ENCODE peak calls at places on chromosomes 5 and 9, in six cellular contexts. D, N, R, U, E and X are unnamed samples.

GRCh38 chr5:166768536-166768935 is 1522.9 kb upstream of the WWC1 start:
- DNase-seq in N (no peak), D (no peak), U (no peak), R (no peak), E (no peak), X (peak; percentile 30)

GRCh38 chr5:9774472-9775079 is 144.4 kb upstream of the TAS2R1 start:
- DNase-seq in D (peak; percentile 70), N (no peak), U (no peak), E (no peak), R (no peak), X (peak; percentile 56)

GRCh38 chr5:170481839-170482238 is 22.0 kb upstream of the KCNIP1 start:
- DNase-seq in R (no peak), E (no peak), N (no peak), D (no peak), U (no peak), X (no peak)

GRCh38 chr9:73038613-73039012 is 85.8 kb upstream of the ALDH1A1 start:
- DNase-seq in D (peak; percentile 22), R (peak; percentile 57), U (peak; percentile 41), E (peak; percentile 29), N (peak; percentile 19), X (no peak)

GRCh38 chr9:16611001-16611400 is 259.5 kb downstream of the BNC2 start:
- DNase-seq in U (no peak), E (no peak), N (no peak), D (peak; percentile 45), R (no peak), X (no peak)

GRCh38 chr5:82669720-82670119 is 391.6 kb upstream of the RPS23 start:
- DNase-seq in R (no peak), U (no peak), N (no peak), E (no peak), D (no peak), X (no peak)

GRCh38 chr5:132383261-132383660 is 13.8 kb downstream of the SLC22A5 start:
- DNase-seq in D (no peak), N (no peak), R (no peak), U (no peak), E (no peak), X (no peak)

GRCh38 chr5:124514966-124515365 is 231.5 kb downstream of the ZNF608 start:
- DNase-seq in U (no peak), D (no peak), R (no peak), E (no peak), N (no peak), X (no peak)

GRCh38 chr5:140840978-140841962 is at the start of gene PCDHA8:
- DNase-seq in N (no peak), E (no peak), D (no peak), U (no peak), R (no peak), X (no peak)

GRCh38 chr9:115170674-115171073 is 52.7 kb upstream of the TNC start:
- DNase-seq in D (no peak), U (no peak), E (no peak), N (no peak), R (no peak), X (peak; percentile 81)
- TF ChIP-seq CTCF in D (no peak), U (no peak), E (no peak), N (no peak), R (no peak), X (no peak)

DNA sequence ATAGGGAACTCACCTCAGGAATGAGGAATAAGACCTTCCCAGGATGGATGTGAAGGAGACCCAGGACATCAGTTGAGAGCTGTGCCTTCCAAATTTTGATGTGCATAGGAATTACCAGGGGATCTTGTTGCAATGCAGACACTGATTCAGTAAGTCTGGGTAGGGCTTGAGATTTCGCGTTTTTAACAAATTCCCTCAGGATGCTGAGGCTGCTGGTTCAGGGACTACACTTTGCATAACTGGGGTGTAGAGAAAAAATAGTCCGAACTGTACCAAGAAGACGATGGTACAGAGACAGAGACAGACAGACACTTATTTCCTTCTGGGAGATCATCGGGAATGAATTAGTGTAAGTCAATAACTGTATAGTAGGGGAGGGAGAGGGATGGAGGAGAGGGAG is 82.3 kb upstream of the FREM1 start:
- DNase-seq in N (no peak), U (no peak), D (no peak), E (no peak), R (no peak), X (no peak)
- H3K4me3 ChIP-seq in N (no peak overlapping the region), U (peak overlapping the region; percentile 52), D (peak overlapping the region; percentile 53), E (peak overlapping the region; percentile 55), R (peak overlapping the region; percentile 62), X (peak overlapping the region; percentile 74)

GRCh38 chr5:131384181-131384580 is 120.3 kb downstream of the CDC42SE2 start:
- DNase-seq in E (no peak), U (no peak), D (no peak), N (no peak), R (no peak), X (no peak)

GRCh38 chr5:131384616-131385214 is 120.9 kb downstream of the CDC42SE2 start:
- DNase-seq in R (no peak), U (no peak), N (no peak), D (no peak), E (no peak), X (peak; percentile 11)

GRCh38 chr5:131381792-131382191 is 117.9 kb downstream of the CDC42SE2 start:
- DNase-seq in R (no peak), D (no peak), N (no peak), U (no peak), E (no peak), X (no peak)

GRCh38 chr5:131381011-131381410 is 117.2 kb downstream of the CDC42SE2 start:
- DNase-seq in E (no peak), D (no peak), N (no peak), U (no peak), R (no peak), X (no peak)

GRCh38 chr5:131382407-131383395 is 118.8 kb downstream of the CDC42SE2 start:
- DNase-seq in N (peak; percentile 40), D (no peak), U (no peak), R (no peak), E (no peak), X (peak; percentile 75)
- TF ChIP-seq CTCF in N (peak; percentile 42), D (peak; percentile 40), U (peak; percentile 45), R (no peak), E (no peak), X (peak; percentile 83)

DNA sequence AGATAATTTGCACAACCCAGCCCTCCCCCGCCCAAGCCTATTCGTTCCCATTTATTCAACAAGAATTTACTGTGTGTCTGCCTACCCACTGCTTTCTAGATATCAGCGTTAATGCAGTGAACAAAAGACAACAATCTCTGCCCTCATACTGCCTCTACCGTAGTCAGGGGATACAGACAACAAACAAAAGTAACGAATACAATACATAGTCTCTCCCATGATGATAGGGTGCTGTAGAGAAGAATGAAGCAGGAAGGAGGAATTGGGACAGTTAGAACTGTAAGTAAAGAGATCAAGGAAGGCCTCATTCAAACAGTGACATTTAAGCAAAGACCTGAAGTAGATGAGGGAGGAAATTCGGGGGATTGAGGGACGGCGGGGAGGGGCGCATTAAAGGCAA is 1.7 kb downstream of the GFM2 start:
- DNase-seq in N (no peak), U (no peak), R (no peak), D (no peak), E (no peak), X (peak; percentile 35)
- H3K4me3 ChIP-seq in N (no peak overlapping the region), U (no peak overlapping the region), R (peak overlapping the region; percentile 86), D (peak overlapping the region; percentile 96), E (peak overlapping the region; percentile 97), X (peak overlapping the region; percentile 3)

GRCh38 chr5:116546033-116546742 is 28.4 kb downstream of the SEMA6A start:
- DNase-seq in N (peak; percentile 91), U (peak; percentile 92), D (no peak), E (no peak), R (no peak), X (peak; percentile 18)

GRCh38 chr5:116539222-116539621 is 35.4 kb downstream of the SEMA6A start:
- DNase-seq in E (no peak), D (no peak), N (no peak), R (no peak), U (no peak), X (no peak)

GRCh38 chr5:116543501-116543900 is 31.1 kb downstream of the SEMA6A start:
- DNase-seq in U (no peak), N (no peak), E (no peak), D (peak; percentile 60), R (no peak), X (peak; percentile 3)

GRCh38 chr5:116544542-116545241 is 29.9 kb downstream of the SEMA6A start:
- DNase-seq in N (peak; percentile 76), R (no peak), E (no peak), D (no peak), U (no peak), X (no peak)

GRCh38 chr5:116542619-116543018 is 32.0 kb downstream of the SEMA6A start:
- DNase-seq in E (no peak), R (no peak), D (no peak), N (peak; percentile 62), U (no peak), X (no peak)
- TF ChIP-seq CTCF in E (no peak), R (no peak), D (no peak), N (no peak), U (no peak), X (no peak)

GRCh38 chr5:80034962-80035821 is at the start of gene THBS4:
- DNase-seq in D (no peak), U (no peak), N (no peak), R (no peak), E (no peak), X (no peak)

GRCh38 chr5:80034559-80034958 is 589 bp upstream of the THBS4 start:
- DNase-seq in N (no peak), D (no peak), R (no peak), U (no peak), E (no peak), X (no peak)

GRCh38 chr5:80037366-80037765 is 2.2 kb downstream of the THBS4 start:
- DNase-seq in D (no peak), N (no peak), R (no peak), U (no peak), E (no peak), X (no peak)

GRCh38 chr5:80036621-80037020 is 1.5 kb downstream of the THBS4 start:
- DNase-seq in U (no peak), D (no peak), N (no peak), R (no peak), E (no peak), X (no peak)

GRCh38 chr5:80035839-80036238 is 691 bp downstream of the THBS4 start:
- DNase-seq in R (no peak), U (no peak), D (no peak), N (no peak), E (no peak), X (no peak)
- H3K4me3 ChIP-seq in R (no peak overlapping the region), U (no peak overlapping the region), D (no peak overlapping the region), N (no peak overlapping the region), E (no peak overlapping the region), X (no peak overlapping the region)